ENCODE peak calls at places on chromosomes 11 and 22, in ten cellular contexts. Y is thoracic aorta, M is cardiac muscle cell, D is lung, F is neural progenitor cell, T is tibial artery, E is GM23248, P is uterus, J is right lobe of liver, Q is brain microvascular endothelial cell. A is an unnamed sample.
A peak's percentile ranks its signal among the peaks of the same experiment; 100 is the strongest.

GRCh38 chr11:115939726-115940421 is 435.7 kb upstream of the CADM1 start:
- DNase-seq in Y (no peak), M (no peak), D (no peak), F (no peak), T (no peak), E (no peak), P (no peak), J (no peak), Q (no peak), A (no peak)

GRCh38 chr11:79570104-79570503 is 129.3 kb upstream of the TENM4 start:
- DNase-seq in Y (no peak), M (no peak), D (no peak), F (no peak), T (no peak), E (no peak), P (no peak), J (no peak), Q (no peak), A (no peak)

GRCh38 chr11:8693555-8693954 is 11.0 kb downstream of the RPL27A start:
- DNase-seq in Y (no peak), M (no peak), D (no peak), F (no peak), T (no peak), E (no peak), P (peak; percentile 10), J (no peak), Q (no peak), A (no peak)

GRCh38 chr22:37681556-37682049 is 4.5 kb upstream of the NOL12 start:
- DNase-seq in Y (no peak), M (peak; percentile 85), D (peak; percentile 80), F (peak; percentile 89), T (peak; percentile 80), E (peak; percentile 88), P (peak; percentile 77), J (peak; percentile 85), Q (peak; percentile 70), A (peak; percentile 74)

GRCh38 chr11:102081313-102081712 is 28.9 kb upstream of the YAP1 start:
- DNase-seq in Y (no peak), M (no peak), D (no peak), F (no peak), T (no peak), E (peak; percentile 33), P (no peak), J (no peak), Q (no peak), A (no peak)

GRCh38 chr11:2484576-2485125 is 39.8 kb downstream of the KCNQ1 start:
- DNase-seq in Y (no peak), M (no peak), D (no peak), F (no peak), T (no peak), E (no peak), P (no peak), J (no peak), Q (no peak), A (no peak)

GRCh38 chr11:72081184-72081644 is 564 bp downstream of the LRRC51 start:
- DNase-seq in Y (no peak), M (no peak), D (no peak), F (no peak), T (no peak), E (no peak), P (no peak), J (no peak), Q (no peak), A (no peak)

GRCh38 chr11:3962406-3962840 is 107.0 kb downstream of the STIM1 start:
- DNase-seq in Y (no peak), M (peak; percentile 39), D (no peak), F (no peak), T (no peak), E (no peak), P (no peak), J (no peak), Q (peak; percentile 68), A (no peak)

GRCh38 chr11:119157088-119157487 is 8.2 kb downstream of the ABCG4 start:
- DNase-seq in Y (no peak), M (no peak), D (no peak), F (no peak), T (no peak), E (no peak), P (no peak), J (no peak), Q (no peak), A (no peak)

GRCh38 chr11:36567684-36568083 is at the start of gene RAG1:
- DNase-seq in Y (no peak), M (no peak), D (no peak), F (no peak), T (no peak), E (no peak), P (no peak), J (no peak), Q (no peak), A (no peak)

GRCh38 chr11:2693851-2694261 is 5.9 kb downstream of the KCNQ1OT1 start:
- DNase-seq in Y (no peak), M (no peak), D (no peak), F (no peak), T (peak; percentile 51), E (peak; percentile 18), P (peak; percentile 7), J (peak; percentile 39), Q (no peak), A (no peak)

GRCh38 chr11:11659567-11660341 is 37.9 kb upstream of the GALNT18 start:
- DNase-seq in Y (no peak), M (no peak), D (no peak), F (no peak), T (no peak), E (no peak), P (no peak), J (no peak), Q (no peak), A (no peak)

GRCh38 chr22:38681784-38682335 is at the start of gene TOMM22:
- DNase-seq in Y (peak; percentile 40), M (peak; percentile 90), D (peak; percentile 88), F (peak; percentile 94), T (peak; percentile 91), E (peak; percentile 95), P (peak; percentile 78), J (peak; percentile 93), Q (peak; percentile 77), A (peak; percentile 89)

GRCh38 chr11:111299111-111300026 is 1.0 kb downstream of the POU2AF3 start:
- DNase-seq in Y (no peak), M (peak; percentile 48), D (peak; percentile 75), F (peak; percentile 75), T (peak; percentile 81), E (peak; percentile 71), P (peak; percentile 60), J (peak; percentile 91), Q (peak; percentile 11), A (peak; percentile 67)

GRCh38 chr11:7448126-7448525 is 37.2 kb upstream of the OLFML1 start:
- DNase-seq in Y (no peak), M (no peak), D (no peak), F (peak; percentile 23), T (no peak), E (no peak), P (no peak), J (no peak), Q (no peak), A (no peak)

GRCh38 chr11:97290444-97291041 is 900.7 kb downstream of the JRKL start:
- DNase-seq in Y (no peak), M (no peak), D (no peak), F (no peak), T (no peak), E (no peak), P (no peak), J (no peak), Q (no peak), A (no peak)

GRCh38 chr22:50201191-50202129 is 649 bp downstream of the SELENOO start:
- DNase-seq in Y (no peak), M (no peak), D (no peak), F (peak; percentile 73), T (no peak), E (peak; percentile 68), P (no peak), J (no peak), Q (no peak), A (no peak)

DNA sequence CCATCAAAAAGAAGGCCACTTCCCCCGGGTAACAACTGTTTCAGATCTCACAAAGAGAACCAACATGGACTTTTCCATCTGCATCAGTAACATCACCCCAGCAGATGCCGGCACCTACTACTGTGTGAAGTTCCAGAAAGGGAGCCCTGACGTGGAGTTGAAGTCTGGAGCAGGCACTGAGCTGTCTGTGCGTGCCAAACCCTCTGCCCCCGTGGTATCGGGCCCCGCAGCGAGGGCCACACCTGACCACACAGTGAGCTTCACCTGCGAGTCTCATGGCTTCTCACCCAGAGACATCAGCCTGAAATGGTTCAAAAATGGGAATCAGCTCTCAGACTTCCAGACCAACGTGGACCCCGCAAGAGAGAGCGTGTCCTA is 3.7 kb downstream of the SEC14L6 start:
- DNase-seq in Y (no peak), M (no peak), D (no peak), F (no peak), T (no peak), E (no peak), P (no peak), J (no peak), Q (no peak), A (no peak)
- H3K27me3 ChIP-seq in Y (no peaks in the 10 kb centered on the region), M (peaks cover 9% of the 10 kb centered on the region), D (no peaks in the 10 kb centered on the region), F (peaks cover 25% of the 10 kb centered on the region), T (no peaks in the 10 kb centered on the region), E (peaks cover 28% of the 10 kb centered on the region), P (no peaks in the 10 kb centered on the region), J (no peaks in the 10 kb centered on the region), Q (peaks cover 14% of the 10 kb centered on the region), A (no peaks in the 10 kb centered on the region)

DNA sequence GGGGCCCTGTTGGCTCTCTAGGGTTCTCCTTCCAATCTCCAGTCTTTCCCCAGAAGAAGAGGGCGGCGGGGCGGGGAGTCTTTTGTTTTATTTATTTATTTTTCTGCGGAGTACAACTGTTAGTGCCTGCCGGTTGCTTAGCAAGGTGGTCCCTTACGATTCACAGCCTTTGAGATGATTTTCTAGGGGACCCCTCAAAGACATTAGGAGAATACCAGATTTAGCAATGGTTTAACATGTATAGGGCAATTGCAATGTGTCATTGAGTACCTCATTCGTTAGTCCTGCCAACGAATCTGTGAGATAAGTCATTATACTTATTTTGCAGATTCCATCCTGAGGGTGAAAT is 307 bp upstream of the MRPL16 start:
- DNase-seq in Y (no peak), M (no peak), D (no peak), F (no peak), T (no peak), E (no peak), P (no peak), J (no peak), Q (no peak), A (no peak)
- H3K4me3 ChIP-seq in Y (peak overlapping the region; percentile 84), M (peak overlapping the region; percentile 64), D (no peak overlapping the region), F (peak overlapping the region; percentile 66), T (peak overlapping the region; percentile 83), E (peak overlapping the region; percentile 95), P (peak overlapping the region; percentile 81), J (peak overlapping the region; percentile 87), Q (peak overlapping the region; percentile 100), A (peak overlapping the region; percentile 96)

DNA sequence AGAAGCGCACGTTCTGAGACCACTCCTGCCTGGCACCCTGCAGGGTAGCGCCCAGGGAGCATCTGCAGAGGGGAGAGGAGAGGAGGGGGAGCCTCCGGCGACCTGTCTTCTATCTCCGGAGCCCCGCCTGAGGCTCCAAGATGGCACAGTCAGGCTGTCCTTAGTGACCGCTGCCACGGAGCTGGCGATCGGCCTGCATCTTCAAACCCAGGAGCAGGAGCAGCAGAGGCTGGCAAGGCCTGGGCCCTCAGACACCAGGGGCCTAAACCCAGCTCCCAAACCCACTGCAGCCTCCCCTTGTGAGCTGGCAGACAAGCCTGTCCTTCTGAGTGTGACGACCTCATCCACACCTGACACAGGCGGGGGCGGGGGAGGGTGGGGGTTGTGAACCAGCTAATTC is 34.9 kb downstream of the TOLLIP start:
- DNase-seq in Y (no peak), M (no peak), D (no peak), F (no peak), T (no peak), E (no peak), P (no peak), J (peak; percentile 48), Q (no peak), A (no peak)
- H3K36me3 ChIP-seq in Y (peaks cover 13% of the 10 kb centered on the region), M (no peaks in the 10 kb centered on the region), D (no peaks in the 10 kb centered on the region), F (no peaks in the 10 kb centered on the region), T (peaks cover 61% of the 10 kb centered on the region), E (no peaks in the 10 kb centered on the region), P (no peaks in the 10 kb centered on the region), J (no peaks in the 10 kb centered on the region), Q (peaks cover 13% of the 10 kb centered on the region), A (peaks cover 3% of the 10 kb centered on the region)

GRCh38 chr22:23068096-23068831 is 2.1 kb upstream of the GNAZ start:
- DNase-seq in Y (no peak), M (no peak), D (no peak), F (no peak), T (peak; percentile 59), E (no peak), P (peak; percentile 12), J (no peak), Q (no peak), A (no peak)
- H3K27me3 ChIP-seq in Y (no peaks in the 10 kb centered on the region), M (peaks cover 71% of the 10 kb centered on the region), D (no peaks in the 10 kb centered on the region), F (peaks cover 32% of the 10 kb centered on the region), T (no peaks in the 10 kb centered on the region), E (no peaks in the 10 kb centered on the region), P (no peaks in the 10 kb centered on the region), J (no peaks in the 10 kb centered on the region), Q (peaks cover 62% of the 10 kb centered on the region), A (no peaks in the 10 kb centered on the region)